ENCODE peak calls at places on chromosomes 5 and 9, in nine cellular contexts. H is activated T-cell treated with anti-CD3 and anti-CD28 coated beads, Interleukin-2, amount 50 U/mL, for 48 hours; D is AG09319; A is NCI-H345; B is Calu3; Z is NCI-H1105; K is foreskin fibroblast; N is cardiac septum; O is NCI-H748 treated with DMSO at 0.1 percent for 48 hours. Q is an unnamed sample.

GRCh38 chr5:37495668-37496067 is 116.5 kb downstream of the WDR70 start:
- DNase-seq in H (no peak), D (no peak), A (no peak), B (no peak), Z (no peak), K (peak; percentile 81), N (no peak), O (no peak), Q (no peak)

GRCh38 chr5:159444441-159445082 is 114.3 kb upstream of the IL12B start:
- DNase-seq in H (no peak), D (peak; percentile 38), A (no peak), B (peak; percentile 24), Z (no peak), K (peak; percentile 77), N (no peak), O (peak; percentile 63), Q (peak; percentile 34)

GRCh38 chr5:65461490-65461889 is 20.2 kb downstream of the ADAMTS6 start:
- DNase-seq in H (no peak), D (no peak), A (no peak), B (no peak), Z (no peak), K (no peak), N (no peak), O (no peak), Q (no peak)

GRCh38 chr5:117741655-117742226 is 1167.1 kb upstream of the SEMA6A start:
- DNase-seq in H (no peak), D (no peak), A (no peak), B (no peak), Z (no peak), K (no peak), N (no peak), O (no peak), Q (no peak)

GRCh38 chr5:59517926-59518585 is 375.5 kb downstream of the PDE4D start:
- DNase-seq in H (no peak), D (no peak), A (no peak), B (no peak), Z (no peak), K (peak; percentile 87), N (no peak), O (no peak), Q (no peak)

GRCh38 chr9:134314950-134315715 is 11.1 kb upstream of the RXRA start:
- DNase-seq in H (no peak), D (no peak), A (no peak), B (no peak), Z (no peak), K (no peak), N (no peak), O (no peak), Q (no peak)

GRCh38 chr5:66744040-66744439 is 147.8 kb downstream of the MAST4 start:
- DNase-seq in H (no peak), D (no peak), A (no peak), B (no peak), Z (no peak), K (peak; percentile 10), N (no peak), O (no peak), Q (peak; percentile 72)

GRCh38 chr9:134178781-134179551 is 14.6 kb upstream of the RNU6ATAC start:
- DNase-seq in H (no peak), D (no peak), A (no peak), B (no peak), Z (no peak), K (no peak), N (peak; percentile 74), O (no peak), Q (no peak)

GRCh38 chr5:141040763-141041426 is 10.3 kb upstream of the PCDHB1 start:
- DNase-seq in H (peak; percentile 82), D (no peak), A (peak; percentile 100), B (peak; percentile 98), Z (peak; percentile 91), K (peak; percentile 11), N (peak; percentile 92), O (peak; percentile 97), Q (peak; percentile 71)

GRCh38 chr9:122116448-122117173 is 23.5 kb upstream of the TTLL11 start:
- DNase-seq in H (no peak), D (no peak), A (no peak), B (no peak), Z (no peak), K (no peak), N (no peak), O (no peak), Q (no peak)

GRCh38 chr9:92736816-92737606 is 27.6 kb downstream of the BICD2 start:
- DNase-seq in H (no peak), D (no peak), A (no peak), B (no peak), Z (no peak), K (no peak), N (peak; percentile 66), O (no peak), Q (no peak)

GRCh38 chr9:713046-713445 is 128.5 kb upstream of the DMRT1 start:
- DNase-seq in H (no peak), D (no peak), A (no peak), B (no peak), Z (no peak), K (no peak), N (no peak), O (no peak), Q (no peak)

GRCh38 chr5:151125421-151125820 is 32.2 kb downstream of the ANXA6 start:
- DNase-seq in H (no peak), D (no peak), A (no peak), B (no peak), Z (no peak), K (no peak), N (no peak), O (no peak), Q (no peak)

GRCh38 chr9:71487046-71487445 is 281.3 kb downstream of the CEMIP2 start:
- DNase-seq in H (no peak), D (peak; percentile 30), A (no peak), B (no peak), Z (no peak), K (peak; percentile 61), N (no peak), O (no peak), Q (no peak)

GRCh38 chr5:1202026-1202797 is 817 bp downstream of the SLC6A19 start:
- DNase-seq in H (no peak), D (no peak), A (no peak), B (no peak), Z (no peak), K (no peak), N (no peak), O (no peak), Q (no peak)

GRCh38 chr5:98492258-98492657 is 281.2 kb upstream of the RGMB start:
- DNase-seq in H (no peak), D (no peak), A (no peak), B (no peak), Z (no peak), K (peak; percentile 58), N (no peak), O (no peak), Q (no peak)

GRCh38 chr9:8733096-8733954 is 933.7 kb upstream of the DMAC1 start:
- DNase-seq in H (no peak), D (no peak), A (peak; percentile 84), B (no peak), Z (peak; percentile 89), K (peak; percentile 60), N (no peak), O (peak; percentile 99), Q (no peak)

GRCh38 chr5:159458217-159458711 is 128.0 kb upstream of the IL12B start:
- DNase-seq in H (peak; percentile 58), D (no peak), A (no peak), B (no peak), Z (no peak), K (no peak), N (no peak), O (no peak), Q (no peak)

GRCh38 chr5:67094476-67095300 is 101.9 kb downstream of the CD180 start:
- DNase-seq in H (no peak), D (peak; percentile 37), A (no peak), B (no peak), Z (no peak), K (peak; percentile 81), N (no peak), O (no peak), Q (no peak)

GRCh38 chr5:96565843-96566242 is 96.3 kb upstream of the CAST start:
- DNase-seq in H (no peak), D (peak; percentile 10), A (no peak), B (no peak), Z (peak; percentile 22), K (peak; percentile 88), N (no peak), O (peak; percentile 21), Q (no peak)

GRCh38 chr9:131657456-131657855 is 82.4 kb downstream of the RAPGEF1 start:
- DNase-seq in H (no peak), D (no peak), A (no peak), B (no peak), Z (no peak), K (no peak), N (no peak), O (no peak), Q (no peak)

GRCh38 chr5:169767938-169768337 is 130.9 kb downstream of the DOCK2 start:
- DNase-seq in H (no peak), D (no peak), A (no peak), B (no peak), Z (no peak), K (no peak), N (no peak), O (no peak), Q (peak; percentile 34)

GRCh38 chr5:134142806-134143205 is 28.3 kb downstream of the TCF7 start:
- DNase-seq in H (no peak), D (no peak), A (no peak), B (no peak), Z (no peak), K (no peak), N (peak; percentile 29), O (no peak), Q (no peak)

GRCh38 chr5:95159603-95160002 is 125.3 kb downstream of the MCTP1 start:
- DNase-seq in H (no peak), D (no peak), A (no peak), B (no peak), Z (no peak), K (no peak), N (no peak), O (no peak), Q (no peak)